ENCODE peak calls at places on chromosomes 12 and 14, in nine cellular contexts. P is tibial artery, C is heart left ventricle, D is endodermal cell, N is lung, F is mesenchymal stem cell, T is thyroid gland, O is ovary, Z is PC-3. H is an unnamed sample.

GRCh38 chr14:72532686-72533454 is 361.0 kb downstream of the DPF3 start:
- DNase-seq in O (no peak), P (no peak), T (no peak), D (no peak), Z (no peak), C (no peak), F (no peak), N (no peak), H (no peak)

GRCh38 chr14:75675265-75675960 is 14.4 kb downstream of the TTLL5 start:
- DNase-seq in D (peak; percentile 49), Z (peak; percentile 26), T (no peak), F (peak; percentile 11), C (no peak), N (no peak), O (no peak), P (no peak), H (no peak)

GRCh38 chr12:42237052-42237852 is 796 bp downstream of the YAF2 start:
- DNase-seq in D (peak; percentile 95), T (peak; percentile 81), C (peak; percentile 87), O (peak; percentile 67), F (peak; percentile 86), N (peak; percentile 78), P (peak; percentile 82), Z (peak; percentile 68), H (peak; percentile 86)

GRCh38 chr14:39265741-39266588 is 32.2 kb downstream of the MIA2 start:
- DNase-seq in T (no peak), Z (peak; percentile 92), O (no peak), D (no peak), P (no peak), F (peak; percentile 48), N (no peak), C (no peak), H (no peak)

GRCh38 chr12:124461241-124461673 is 106.2 kb downstream of the NCOR2 start:
- DNase-seq in P (no peak), C (peak; percentile 53), N (no peak), O (no peak), Z (no peak), D (no peak), T (no peak), F (no peak), H (peak; percentile 38)

GRCh38 chr14:74867673-74868072 is 8.3 kb downstream of the PROX2 start:
- DNase-seq in D (no peak), O (no peak), P (no peak), T (no peak), Z (no peak), C (peak; percentile 66), F (no peak), N (no peak), H (no peak)

GRCh38 chr14:104150201-104151027 is 12.0 kb downstream of the KIF26A start:
- DNase-seq in T (peak; percentile 56), C (peak; percentile 59), D (peak; percentile 93), Z (no peak), N (no peak), O (peak; percentile 51), F (peak; percentile 91), P (no peak), H (no peak)

GRCh38 chr12:94329366-94329765 is 130.3 kb downstream of the CEP83 start:
- DNase-seq in O (no peak), Z (no peak), T (no peak), F (no peak), P (no peak), D (no peak), N (no peak), C (no peak), H (no peak)

GRCh38 chr14:102697125-102697900 is 79.9 kb upstream of the TRAF3 start:
- DNase-seq in Z (peak; percentile 61), O (no peak), D (no peak), F (no peak), C (no peak), T (no peak), N (no peak), P (no peak), H (no peak)

GRCh38 chr12:12022306-12022931 is 48.3 kb upstream of the BCL2L14 start:
- DNase-seq in P (no peak), N (no peak), D (peak; percentile 26), F (no peak), Z (no peak), O (no peak), C (no peak), T (no peak), H (no peak)

GRCh38 chr14:56135001-56135400 is 16.8 kb downstream of the PELI2 start:
- DNase-seq in T (peak; percentile 72), N (no peak), F (no peak), C (no peak), Z (no peak), D (no peak), O (peak; percentile 33), P (no peak), H (no peak)

GRCh38 chr14:56131865-56132830 is 13.9 kb downstream of the PELI2 start:
- DNase-seq in T (no peak), C (no peak), F (no peak), D (no peak), Z (no peak), O (no peak), P (no peak), N (no peak), H (no peak)

GRCh38 chr14:56136571-56137498 is 18.6 kb downstream of the PELI2 start:
- DNase-seq in Z (no peak), D (no peak), F (no peak), P (no peak), T (no peak), O (no peak), C (no peak), N (no peak), H (no peak)

GRCh38 chr14:56131004-56131864 is 13.0 kb downstream of the PELI2 start:
- DNase-seq in D (no peak), N (no peak), T (no peak), P (no peak), C (no peak), F (no peak), Z (no peak), O (no peak), H (no peak)

DNA sequence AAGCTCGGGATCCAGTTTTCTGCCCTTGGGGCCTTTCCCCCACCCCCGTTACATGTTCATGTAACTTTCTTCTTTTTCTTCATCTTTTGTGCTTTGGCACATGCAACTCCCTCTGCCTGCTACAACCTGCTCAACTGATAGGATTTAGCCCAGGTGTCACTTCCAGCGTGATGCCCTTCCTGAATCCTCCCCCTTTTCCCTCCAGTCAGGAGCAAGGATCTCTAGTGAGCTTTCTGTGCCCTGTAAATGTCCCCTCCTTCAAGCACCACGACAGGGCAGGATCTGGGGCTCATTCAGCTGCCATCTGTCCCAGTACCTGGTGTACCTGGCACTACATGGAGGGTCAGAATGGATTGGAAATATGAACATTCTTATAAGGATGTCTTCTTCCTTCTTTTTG is 15.3 kb downstream of the PELI2 start:
- DNase-seq in Z (no peak), C (no peak), P (no peak), D (peak; percentile 64), N (no peak), F (no peak), O (no peak), T (no peak), H (no peak)
- H3K4me1 ChIP-seq in Z (no peaks in the 10 kb centered on the region), C (peaks cover 6% of the 10 kb centered on the region), P (peaks cover 36% of the 10 kb centered on the region), D (no peaks in the 10 kb centered on the region), N (peaks cover 6% of the 10 kb centered on the region), F (peaks cover 6% of the 10 kb centered on the region), O (peaks cover 20% of the 10 kb centered on the region), T (peaks cover 37% of the 10 kb centered on the region), H (peaks cover 8% of the 10 kb centered on the region)

GRCh38 chr12:132773077-132774020 is 11.7 kb upstream of the ANKLE2 start:
- DNase-seq in D (no peak), N (no peak), O (no peak), C (peak; percentile 48), F (no peak), P (no peak), Z (no peak), T (no peak), H (no peak)

GRCh38 chr12:132772551-132772950 is 10.9 kb upstream of the ANKLE2 start:
- DNase-seq in F (no peak), P (no peak), D (no peak), Z (no peak), T (no peak), C (no peak), N (no peak), O (no peak), H (peak; percentile 77)

GRCh38 chr12:132775502-132776233 is 14.0 kb upstream of the ANKLE2 start:
- DNase-seq in N (no peak), T (no peak), Z (no peak), D (no peak), O (no peak), C (no peak), F (no peak), P (no peak), H (no peak)

GRCh38 chr12:132774159-132774558 is 12.5 kb upstream of the ANKLE2 start:
- DNase-seq in D (no peak), Z (no peak), C (peak; percentile 54), T (no peak), N (no peak), O (no peak), F (no peak), P (no peak), H (no peak)

GRCh38 chr12:132774646-132775275 is 13.1 kb upstream of the ANKLE2 start:
- DNase-seq in P (no peak), F (no peak), N (no peak), C (no peak), Z (no peak), O (no peak), T (no peak), D (no peak), H (no peak)
- H3K27ac ChIP-seq in P (no peak overlapping the region), F (no peak overlapping the region), N (no peak overlapping the region), C (no peak overlapping the region), Z (no peak overlapping the region), O (peak overlapping the region; percentile 48), T (no peak overlapping the region), D (no peak overlapping the region), H (no peak overlapping the region)

GRCh38 chr12:130051900-130052299 is 110.4 kb upstream of the FZD10 start:
- DNase-seq in T (no peak), O (no peak), N (no peak), C (no peak), P (no peak), F (no peak), Z (no peak), D (no peak), H (no peak)
- H3K9me3 ChIP-seq in T (no peaks in the 10 kb centered on the region), O (no peaks in the 10 kb centered on the region), N (peaks cover 3% of the 10 kb centered on the region), C (no peaks in the 10 kb centered on the region), P (no peaks in the 10 kb centered on the region), F (no peaks in the 10 kb centered on the region), Z (no peaks in the 10 kb centered on the region), D (no peaks in the 10 kb centered on the region), H (no peaks in the 10 kb centered on the region)

DNA sequence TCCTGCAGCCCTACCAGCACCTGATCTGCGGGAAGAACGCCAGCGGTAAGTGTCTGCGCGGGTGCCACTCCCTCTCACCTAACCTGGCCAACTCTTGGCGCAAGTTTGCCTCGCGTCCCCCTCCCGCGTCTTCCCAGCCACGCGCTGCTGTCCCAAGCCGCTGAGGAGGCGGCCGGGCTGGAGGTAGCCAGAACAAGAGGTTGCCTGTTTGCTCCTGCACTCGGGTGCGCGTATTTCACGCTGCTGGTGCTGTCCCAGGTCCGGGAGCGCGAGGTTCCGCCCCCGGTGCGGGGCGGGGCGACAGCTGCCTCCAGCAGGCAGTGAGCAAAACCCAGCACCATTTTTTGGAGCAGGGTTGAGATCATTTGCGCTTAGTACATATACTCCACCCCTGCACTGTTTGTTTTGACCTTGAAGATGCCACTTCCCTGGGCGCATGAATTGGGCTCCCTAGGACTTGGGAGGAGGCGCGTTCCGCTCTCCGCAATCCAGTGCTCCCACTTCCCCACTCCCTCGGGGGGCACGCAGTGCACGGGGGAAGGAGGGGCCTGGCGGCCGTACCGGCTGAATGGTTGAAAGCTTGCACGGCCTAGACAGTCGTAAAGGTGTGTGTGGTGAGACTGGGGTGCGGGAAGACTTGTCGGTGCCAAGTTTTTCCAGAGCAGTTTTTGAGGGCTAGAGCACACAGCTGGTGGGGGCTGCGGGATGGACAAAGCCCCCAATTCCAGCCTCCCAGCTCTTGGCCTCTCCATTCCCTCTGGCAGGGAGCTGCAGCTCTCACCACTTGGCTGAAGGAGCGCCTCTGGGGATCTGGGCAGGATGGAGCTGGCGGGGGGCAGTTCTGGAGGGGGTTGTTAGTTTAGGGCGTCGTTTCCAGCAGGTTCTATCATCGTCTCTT is 226.9 kb upstream of the CRY1 start:
- DNase-seq in D (peak; percentile 92), N (peak; percentile 29), O (no peak), F (peak; percentile 9), T (peak; percentile 92), C (peak; percentile 71), Z (peak; percentile 89), P (no peak), H (no peak)
- H3K4me1 ChIP-seq in D (no peaks in the 10 kb centered on the region), N (peaks cover 33% of the 10 kb centered on the region), O (peaks cover 8% of the 10 kb centered on the region), F (peaks cover 27% of the 10 kb centered on the region), T (peaks cover 8% of the 10 kb centered on the region), C (peaks cover 4% of the 10 kb centered on the region), Z (peaks cover 9% of the 10 kb centered on the region), P (peaks cover 35% of the 10 kb centered on the region), H (no peaks in the 10 kb centered on the region)